ENCODE peak calls at places on chromosomes 6 and 20, in six cellular contexts. D is mucosa of gallbladder; E is iris pigment epithelial cell; W is CD8-positive, alpha-beta memory T cell; N is AG04450; T is NCI-H1105. G is an unnamed sample.

GRCh38 chr6:159106627-159107241 is 61.9 kb upstream of the TAGAP start:
- DNase-seq in D (peak), E (peak), W (peak), N (no peak), T (peak), G (peak)

GRCh38 chr20:36720510-36720909 is 25.4 kb downstream of the NDRG3 start:
- DNase-seq in D (no peak), E (peak), W (no peak), N (no peak), T (no peak), G (no peak)

GRCh38 chr20:59938696-59939051 is 1.4 kb downstream of the PPP1R3D start:
- DNase-seq in D (no peak), E (peak), W (no peak), N (no peak), T (no peak), G (peak)

GRCh38 chr6:136607932-136608772 is 57.9 kb upstream of the MAP7 start:
- DNase-seq in D (peak), E (peak), W (peak), N (no peak), T (peak), G (peak)

GRCh38 chr6:112428477-112428876 is 81.3 kb downstream of the RFPL4B start:
- DNase-seq in D (no peak), E (no peak), W (no peak), N (no peak), T (no peak), G (no peak)

GRCh38 chr20:18288748-18289705 is 700 bp downstream of the ZNF133 start:
- DNase-seq in D (no peak), E (peak), W (no peak), N (no peak), T (peak), G (no peak)

GRCh38 chr20:14561733-14562132 is 224.3 kb upstream of the FLRT3 start:
- DNase-seq in D (no peak), E (peak), W (no peak), N (peak), T (no peak), G (no peak)

GRCh38 chr6:24848461-24848860 is 49.7 kb upstream of the ARMH2 start:
- DNase-seq in D (no peak), E (no peak), W (no peak), N (no peak), T (no peak), G (no peak)